ENCODE peak calls at places on chromosomes 3 and 15, in six cellular contexts. One of them, this sample, is unnamed.

GRCh38 chr15:71219646-71220045 is 104.4 kb downstream of the THSD4 start:
- DNase-seq in substantia nigra: no peak
- DNase-seq in Peyer's patch: no peak
- DNase-seq in NK-92 treated with Interleukin-12 subunit alpha and Interleukin-12 subunit beta, amount 100 ng/mL, for 24 hours: no peak
- DNase-seq in posterior cingulate gyrus: no peak
- DNase-seq in AML-193: no peak
- DNase-seq in this sample: no peak

GRCh38 chr15:40345225-40345866 is 4.6 kb upstream of the CCDC9B start:
- DNase-seq in substantia nigra: no peak
- DNase-seq in Peyer's patch: no peak
- DNase-seq in NK-92 treated with Interleukin-12 subunit alpha and Interleukin-12 subunit beta, amount 100 ng/mL, for 24 hours: no peak
- DNase-seq in posterior cingulate gyrus: no peak
- DNase-seq in AML-193: no peak
- DNase-seq in this sample: no peak

GRCh38 chr15:76100361-76100760 is 40.6 kb downstream of the TMEM266 start:
- DNase-seq in substantia nigra: no peak
- DNase-seq in Peyer's patch: no peak
- DNase-seq in NK-92 treated with Interleukin-12 subunit alpha and Interleukin-12 subunit beta, amount 100 ng/mL, for 24 hours: no peak
- DNase-seq in posterior cingulate gyrus: no peak
- DNase-seq in AML-193: no peak
- DNase-seq in this sample: no peak

GRCh38 chr15:31782016-31782783 is 248.1 kb upstream of the CHRNA7 start:
- DNase-seq in substantia nigra: no peak
- DNase-seq in Peyer's patch: no peak
- DNase-seq in NK-92 treated with Interleukin-12 subunit alpha and Interleukin-12 subunit beta, amount 100 ng/mL, for 24 hours: no peak
- DNase-seq in posterior cingulate gyrus: no peak
- DNase-seq in AML-193: no peak
- DNase-seq in this sample: no peak

GRCh38 chr15:80031841-80032240 is 27.6 kb upstream of the ZFAND6 start:
- DNase-seq in substantia nigra: no peak
- DNase-seq in Peyer's patch: no peak
- DNase-seq in NK-92 treated with Interleukin-12 subunit alpha and Interleukin-12 subunit beta, amount 100 ng/mL, for 24 hours: no peak
- DNase-seq in posterior cingulate gyrus: no peak
- DNase-seq in AML-193: no peak
- DNase-seq in this sample: no peak

GRCh38 chr3:121703973-121704372 is 43.3 kb upstream of the HCLS1 start:
- DNase-seq in substantia nigra: no peak
- DNase-seq in Peyer's patch: no peak
- DNase-seq in NK-92 treated with Interleukin-12 subunit alpha and Interleukin-12 subunit beta, amount 100 ng/mL, for 24 hours: no peak
- DNase-seq in posterior cingulate gyrus: no peak
- DNase-seq in AML-193: no peak
- DNase-seq in this sample: no peak

GRCh38 chr3:46724360-46724890 is 6.8 kb upstream of the PRSS50 start:
- DNase-seq in substantia nigra: no peak
- DNase-seq in Peyer's patch: no peak
- DNase-seq in NK-92 treated with Interleukin-12 subunit alpha and Interleukin-12 subunit beta, amount 100 ng/mL, for 24 hours: no peak
- DNase-seq in posterior cingulate gyrus: no peak
- DNase-seq in AML-193: no peak
- DNase-seq in this sample: no peak

GRCh38 chr3:134762016-134762415 is 33.0 kb upstream of the EPHB1 start:
- DNase-seq in substantia nigra: no peak
- DNase-seq in Peyer's patch: no peak
- DNase-seq in NK-92 treated with Interleukin-12 subunit alpha and Interleukin-12 subunit beta, amount 100 ng/mL, for 24 hours: no peak
- DNase-seq in posterior cingulate gyrus: no peak
- DNase-seq in AML-193: no peak
- DNase-seq in this sample: no peak

GRCh38 chr15:63597033-63597790 is at the start of gene FBXL22:
- DNase-seq in substantia nigra: no peak
- DNase-seq in Peyer's patch: no peak
- DNase-seq in NK-92 treated with Interleukin-12 subunit alpha and Interleukin-12 subunit beta, amount 100 ng/mL, for 24 hours: no peak
- DNase-seq in posterior cingulate gyrus: no peak
- DNase-seq in AML-193: no peak
- DNase-seq in this sample: no peak

GRCh38 chr3:161208931-161209330 is 12.2 kb upstream of the NMD3 start:
- DNase-seq in substantia nigra: no peak
- DNase-seq in Peyer's patch: no peak
- DNase-seq in NK-92 treated with Interleukin-12 subunit alpha and Interleukin-12 subunit beta, amount 100 ng/mL, for 24 hours: no peak
- DNase-seq in posterior cingulate gyrus: no peak
- DNase-seq in AML-193: no peak
- DNase-seq in this sample: no peak

GRCh38 chr3:139198929-139199328 is 144.9 kb upstream of the MRPS22 start:
- DNase-seq in substantia nigra: no peak
- DNase-seq in Peyer's patch: no peak
- DNase-seq in NK-92 treated with Interleukin-12 subunit alpha and Interleukin-12 subunit beta, amount 100 ng/mL, for 24 hours: no peak
- DNase-seq in posterior cingulate gyrus: no peak
- DNase-seq in AML-193: no peak
- DNase-seq in this sample: no peak

GRCh38 chr15:89812847-89813320 is 1.8 kb downstream of the ANPEP start:
- DNase-seq in substantia nigra: no peak
- DNase-seq in Peyer's patch: peak
- DNase-seq in NK-92 treated with Interleukin-12 subunit alpha and Interleukin-12 subunit beta, amount 100 ng/mL, for 24 hours: no peak
- DNase-seq in posterior cingulate gyrus: peak
- DNase-seq in AML-193: no peak
- DNase-seq in this sample: no peak

GRCh38 chr3:9912294-9912935 is 4.5 kb upstream of the IL17RC start:
- DNase-seq in substantia nigra: no peak
- DNase-seq in Peyer's patch: no peak
- DNase-seq in NK-92 treated with Interleukin-12 subunit alpha and Interleukin-12 subunit beta, amount 100 ng/mL, for 24 hours: peak
- DNase-seq in posterior cingulate gyrus: no peak
- DNase-seq in AML-193: peak
- DNase-seq in this sample: no peak

GRCh38 chr3:48708481-48708889 is 8.5 kb downstream of the IP6K2 start:
- DNase-seq in substantia nigra: no peak
- DNase-seq in Peyer's patch: no peak
- DNase-seq in NK-92 treated with Interleukin-12 subunit alpha and Interleukin-12 subunit beta, amount 100 ng/mL, for 24 hours: no peak
- DNase-seq in posterior cingulate gyrus: no peak
- DNase-seq in AML-193: no peak
- DNase-seq in this sample: no peak

GRCh38 chr3:31181661-31182060 is 287.2 kb upstream of the GADL1 start:
- DNase-seq in substantia nigra: no peak
- DNase-seq in Peyer's patch: no peak
- DNase-seq in NK-92 treated with Interleukin-12 subunit alpha and Interleukin-12 subunit beta, amount 100 ng/mL, for 24 hours: no peak
- DNase-seq in posterior cingulate gyrus: no peak
- DNase-seq in AML-193: no peak
- DNase-seq in this sample: no peak

GRCh38 chr3:46812237-46812791 is 50.9 kb downstream of the MYL3 start:
- DNase-seq in substantia nigra: no peak
- DNase-seq in Peyer's patch: peak
- DNase-seq in NK-92 treated with Interleukin-12 subunit alpha and Interleukin-12 subunit beta, amount 100 ng/mL, for 24 hours: no peak
- DNase-seq in posterior cingulate gyrus: no peak
- DNase-seq in AML-193: no peak
- DNase-seq in this sample: no peak

GRCh38 chr15:64006642-64007041 is 39.6 kb downstream of the DAPK2 start:
- DNase-seq in substantia nigra: no peak
- DNase-seq in Peyer's patch: no peak
- DNase-seq in NK-92 treated with Interleukin-12 subunit alpha and Interleukin-12 subunit beta, amount 100 ng/mL, for 24 hours: no peak
- DNase-seq in posterior cingulate gyrus: no peak
- DNase-seq in AML-193: no peak
- DNase-seq in this sample: no peak

GRCh38 chr3:72082121-72082715 is 297.3 kb upstream of the PROK2 start:
- DNase-seq in substantia nigra: no peak
- DNase-seq in Peyer's patch: no peak
- DNase-seq in NK-92 treated with Interleukin-12 subunit alpha and Interleukin-12 subunit beta, amount 100 ng/mL, for 24 hours: no peak
- DNase-seq in posterior cingulate gyrus: no peak
- DNase-seq in AML-193: peak
- DNase-seq in this sample: no peak

GRCh38 chr3:64484289-64484992 is 203.4 kb downstream of the ADAMTS9 start:
- DNase-seq in substantia nigra: peak
- DNase-seq in Peyer's patch: peak
- DNase-seq in NK-92 treated with Interleukin-12 subunit alpha and Interleukin-12 subunit beta, amount 100 ng/mL, for 24 hours: peak
- DNase-seq in posterior cingulate gyrus: peak
- DNase-seq in AML-193: peak
- DNase-seq in this sample: peak

GRCh38 chr15:68228971-68229385 is 550 bp downstream of the CLN6 start:
- DNase-seq in substantia nigra: no peak
- DNase-seq in Peyer's patch: no peak
- DNase-seq in NK-92 treated with Interleukin-12 subunit alpha and Interleukin-12 subunit beta, amount 100 ng/mL, for 24 hours: no peak
- DNase-seq in posterior cingulate gyrus: no peak
- DNase-seq in AML-193: no peak
- DNase-seq in this sample: no peak

GRCh38 chr3:142447308-142447851 is 457 bp downstream of the XRN1 start:
- DNase-seq in substantia nigra: peak
- DNase-seq in Peyer's patch: peak
- DNase-seq in NK-92 treated with Interleukin-12 subunit alpha and Interleukin-12 subunit beta, amount 100 ng/mL, for 24 hours: peak
- DNase-seq in posterior cingulate gyrus: peak
- DNase-seq in AML-193: peak
- DNase-seq in this sample: peak

GRCh38 chr3:195165264-195165608 is 105.7 kb downstream of the XXYLT1 start:
- DNase-seq in substantia nigra: no peak
- DNase-seq in Peyer's patch: no peak
- DNase-seq in NK-92 treated with Interleukin-12 subunit alpha and Interleukin-12 subunit beta, amount 100 ng/mL, for 24 hours: no peak
- DNase-seq in posterior cingulate gyrus: no peak
- DNase-seq in AML-193: no peak
- DNase-seq in this sample: no peak

GRCh38 chr3:139327861-139328260 is 16.0 kb upstream of the MRPS22 start:
- DNase-seq in substantia nigra: no peak
- DNase-seq in Peyer's patch: no peak
- DNase-seq in NK-92 treated with Interleukin-12 subunit alpha and Interleukin-12 subunit beta, amount 100 ng/mL, for 24 hours: no peak
- DNase-seq in posterior cingulate gyrus: no peak
- DNase-seq in AML-193: no peak
- DNase-seq in this sample: no peak

GRCh38 chr3:50658831-50659230 is 15.9 kb upstream of the DOCK3 start:
- DNase-seq in substantia nigra: no peak
- DNase-seq in Peyer's patch: peak
- DNase-seq in NK-92 treated with Interleukin-12 subunit alpha and Interleukin-12 subunit beta, amount 100 ng/mL, for 24 hours: no peak
- DNase-seq in posterior cingulate gyrus: no peak
- DNase-seq in AML-193: no peak
- DNase-seq in this sample: no peak

GRCh38 chr3:47250309-47251060 is 32.1 kb downstream of the KIF9 start:
- DNase-seq in substantia nigra: peak
- DNase-seq in Peyer's patch: no peak
- DNase-seq in NK-92 treated with Interleukin-12 subunit alpha and Interleukin-12 subunit beta, amount 100 ng/mL, for 24 hours: no peak
- DNase-seq in posterior cingulate gyrus: no peak
- DNase-seq in AML-193: peak
- DNase-seq in this sample: peak

This sample was measured in frontal cortex.